ENCODE peak calls at places on chromosomes 5 and 9, in seven cellular contexts. C is dorsolateral prefrontal cortex; G is AG20443; E is activated CD4-positive, CD25-positive, alpha-beta regulatory T cell; X is A549; O is HEK293T; Q is astrocyte of the spinal cord. P is an unnamed sample.

GRCh38 chr9:22033012-22033630 is 24.0 kb upstream of the CDKN2B start:
- DNase-seq in C (no peak), G (no peak), E (no peak), X (no peak), O (no peak), Q (no peak), P (no peak)

GRCh38 chr9:12797037-12797436 is 22.2 kb downstream of the LURAP1L start:
- DNase-seq in C (no peak), G (no peak), E (no peak), X (no peak), O (no peak), Q (no peak), P (no peak)

GRCh38 chr5:54518146-54519082 is 855 bp downstream of the SNX18 start:
- DNase-seq in C (peak; percentile 56), G (peak; percentile 55), E (peak; percentile 24), X (peak; percentile 28), O (peak; percentile 55), Q (peak; percentile 31), P (peak; percentile 59)

GRCh38 chr5:117888688-117889087 is 1099.7 kb downstream of the DTWD2 start:
- DNase-seq in C (no peak), G (no peak), E (no peak), X (no peak), O (no peak), Q (peak; percentile 6), P (no peak)

GRCh38 chr9:34634551-34634945 is 3.0 kb downstream of the SIGMAR1 start:
- DNase-seq in C (no peak), G (no peak), E (no peak), X (no peak), O (no peak), Q (no peak), P (no peak)

GRCh38 chr9:128150594-128151342 is 1.5 kb downstream of the LCN2 start:
- DNase-seq in C (no peak), G (no peak), E (no peak), X (peak; percentile 33), O (peak; percentile 61), Q (no peak), P (no peak)

GRCh38 chr5:123264399-123264798 is 158.8 kb downstream of the CEP120 start:
- DNase-seq in C (no peak), G (no peak), E (no peak), X (no peak), O (no peak), Q (no peak), P (no peak)

GRCh38 chr9:105437704-105438103 is 10.1 kb upstream of the FSD1L start:
- DNase-seq in C (no peak), G (no peak), E (no peak), X (no peak), O (no peak), Q (no peak), P (no peak)

GRCh38 chr5:72452515-72453259 is 54.5 kb downstream of the ZNF366 start:
- DNase-seq in C (no peak), G (peak; percentile 81), E (no peak), X (peak; percentile 79), O (no peak), Q (peak; percentile 81), P (no peak)

GRCh38 chr5:19616821-19617220 is 371.2 kb downstream of the CDH18 start:
- DNase-seq in C (no peak), G (no peak), E (no peak), X (no peak), O (no peak), Q (no peak), P (no peak)

GRCh38 chr9:20559236-20559896 is 62.9 kb downstream of the MLLT3 start:
- DNase-seq in C (no peak), G (no peak), E (no peak), X (no peak), O (no peak), Q (no peak), P (no peak)

GRCh38 chr9:22134390-22134789 is 125.3 kb upstream of the CDKN2B start:
- DNase-seq in C (no peak), G (no peak), E (no peak), X (no peak), O (no peak), Q (no peak), P (no peak)

GRCh38 chr9:21395778-21396717 is 10.8 kb upstream of the IFNA2 start:
- DNase-seq in C (peak; percentile 67), G (peak; percentile 40), E (peak; percentile 46), X (no peak), O (peak; percentile 73), Q (peak; percentile 37), P (peak; percentile 44)

GRCh38 chr5:138874241-138874640 is 894 bp downstream of the LRRTM2 start:
- DNase-seq in C (peak; percentile 58), G (no peak), E (no peak), X (no peak), O (no peak), Q (peak; percentile 37), P (no peak)

GRCh38 chr5:105952875-105953274 is 1717.9 kb downstream of the EFNA5 start:
- DNase-seq in C (no peak), G (no peak), E (no peak), X (no peak), O (no peak), Q (no peak), P (no peak)

GRCh38 chr5:6591671-6592288 is 41.1 kb downstream of the NSUN2 start:
- DNase-seq in C (no peak), G (no peak), E (no peak), X (no peak), O (no peak), Q (no peak), P (no peak)

GRCh38 chr9:127785933-127786772 is at the start of gene CDK9:
- DNase-seq in C (peak; percentile 87), G (peak; percentile 96), E (peak; percentile 84), X (peak; percentile 90), O (peak; percentile 94), Q (peak; percentile 92), P (peak; percentile 95)

GRCh38 chr9:105676351-105676923 is 14.2 kb downstream of the TAL2 start:
- DNase-seq in C (no peak), G (no peak), E (no peak), X (no peak), O (no peak), Q (no peak), P (no peak)

GRCh38 chr5:6788956-6789649 is 75.9 kb downstream of the TENT4A start:
- DNase-seq in C (no peak), G (peak; percentile 18), E (no peak), X (no peak), O (no peak), Q (no peak), P (no peak)

GRCh38 chr9:93154293-93154903 is 20.3 kb upstream of the NINJ1 start:
- DNase-seq in C (no peak), G (peak; percentile 49), E (no peak), X (peak; percentile 76), O (peak; percentile 79), Q (no peak), P (no peak)

GRCh38 chr5:77852514-77853352 is 76.6 kb upstream of the TBCA start:
- DNase-seq in C (peak; percentile 73), G (peak; percentile 66), E (no peak), X (peak; percentile 53), O (peak; percentile 70), Q (peak; percentile 69), P (peak; percentile 59)

GRCh38 chr9:136539427-136540412 is 6.1 kb downstream of the NOTCH1 start:
- DNase-seq in C (peak; percentile 56), G (no peak), E (peak; percentile 81), X (no peak), O (no peak), Q (peak; percentile 73), P (peak; percentile 77)

GRCh38 chr5:136439367-136439766 is 74.0 kb upstream of the TRPC7 start:
- DNase-seq in C (no peak), G (no peak), E (no peak), X (no peak), O (no peak), Q (no peak), P (no peak)

GRCh38 chr9:130242270-130243014 is 23.1 kb upstream of the HMCN2 start:
- DNase-seq in C (no peak), G (no peak), E (no peak), X (no peak), O (no peak), Q (no peak), P (no peak)

GRCh38 chr5:40904205-40904993 is 4.9 kb upstream of the C7 start:
- DNase-seq in C (peak; percentile 33), G (peak; percentile 76), E (no peak), X (peak; percentile 58), O (peak; percentile 63), Q (peak; percentile 88), P (no peak)

GRCh38 chr9:34098307-34098706 is 28.2 kb downstream of the DCAF12 start:
- DNase-seq in C (no peak), G (no peak), E (no peak), X (no peak), O (no peak), Q (no peak), P (peak; percentile 28)

GRCh38 chr9:91900057-91900816 is 49.8 kb downstream of the ROR2 start:
- DNase-seq in C (no peak), G (peak; percentile 22), E (no peak), X (no peak), O (no peak), Q (no peak), P (no peak)

GRCh38 chr5:81187885-81188284 is 45.2 kb upstream of the CKMT2 start:
- DNase-seq in C (no peak), G (no peak), E (no peak), X (no peak), O (no peak), Q (no peak), P (no peak)

GRCh38 chr5:127416896-127417295 is 100.5 kb upstream of the PRRC1 start:
- DNase-seq in C (no peak), G (no peak), E (no peak), X (no peak), O (no peak), Q (no peak), P (no peak)